ENCODE peak calls at places on chromosomes 1 and 21, in nine cellular contexts. E is HCT116, N is endothelial cell of umbilical vein, X is K562, K is A549, W is HepG2, F is H1, T is GM12878, B is SK-N-SH. J is an unnamed sample.

GRCh38 chr1:231631717-231632116 is 5.1 kb downstream of the DISC1 start:
- DNase-seq in N (no peak), K (no peak), T (no peak), X (no peak), F (no peak), W (no peak), E (no peak), B (no peak), J (no peak)

GRCh38 chr1:106621853-106622252 is 434.6 kb upstream of the PRMT6 start:
- DNase-seq in F (no peak), X (no peak), W (no peak), N (no peak), T (no peak), E (no peak), B (no peak), K (no peak), J (no peak)

GRCh38 chr1:34354367-34354766 is 177.7 kb downstream of the C1orf94 start:
- DNase-seq in F (no peak), T (no peak), N (no peak), E (no peak), B (no peak), K (no peak), X (no peak), W (no peak), J (no peak)

GRCh38 chr1:65539272-65540131 is 119.0 kb downstream of the LEPR start:
- DNase-seq in T (no peak), W (no peak), F (no peak), X (peak; percentile 52), B (no peak), K (no peak), E (no peak), N (peak; percentile 22), J (no peak)

GRCh38 chr1:49016030-49016991 is 239.6 kb upstream of the BEND5 start:
- DNase-seq in X (no peak), F (no peak), E (no peak), N (no peak), W (no peak), K (no peak), T (no peak), B (no peak), J (no peak)

GRCh38 chr1:205812271-205812877 is 624 bp downstream of the SLC41A1 start:
- DNase-seq in X (peak; percentile 49), K (peak; percentile 40), B (peak; percentile 82), W (no peak), N (peak; percentile 47), E (no peak), T (no peak), F (no peak), J (peak; percentile 4)

GRCh38 chr1:204294371-204294770 is 65.4 kb downstream of the PLEKHA6 start:
- DNase-seq in B (no peak), X (no peak), W (peak; percentile 44), E (no peak), T (no peak), F (no peak), N (no peak), K (peak; percentile 67), J (no peak)

GRCh38 chr1:20184997-20185833 is 681 bp upstream of the UBXN10 start:
- DNase-seq in T (no peak), B (no peak), N (no peak), E (no peak), F (no peak), W (no peak), X (peak; percentile 93), K (no peak), J (peak; percentile 78)

GRCh38 chr1:15352122-15352957 is 57.3 kb upstream of the EFHD2 start:
- DNase-seq in N (peak; percentile 81), F (no peak), T (no peak), E (peak; percentile 95), W (peak; percentile 80), B (no peak), X (peak; percentile 43), K (peak; percentile 88), J (peak; percentile 71)

GRCh38 chr1:84442256-84442655 is 36.8 kb upstream of the RPF1 start:
- DNase-seq in E (peak; percentile 67), K (peak; percentile 16), B (peak; percentile 18), T (peak; percentile 73), W (peak; percentile 30), F (no peak), X (peak; percentile 65), N (peak; percentile 89), J (peak; percentile 91)

GRCh38 chr1:114585221-114585620 is 3.8 kb upstream of the BCAS2 start:
- DNase-seq in B (no peak), K (no peak), T (no peak), W (no peak), F (no peak), X (no peak), E (no peak), N (no peak), J (no peak)

GRCh38 chr1:200670215-200671118 is 760 bp upstream of the DDX59 start:
- DNase-seq in B (peak; percentile 57), F (no peak), K (peak; percentile 67), E (peak; percentile 69), T (no peak), N (no peak), X (peak; percentile 88), W (peak; percentile 24), J (peak; percentile 84)

GRCh38 chr1:234775477-234776246 is 165.7 kb upstream of the IRF2BP2 start:
- DNase-seq in N (no peak), X (no peak), B (no peak), K (no peak), E (no peak), T (no peak), W (no peak), F (no peak), J (peak; percentile 97)

GRCh38 chr1:76381450-76382108 is 307.0 kb downstream of the ST6GALNAC3 start:
- DNase-seq in F (no peak), X (no peak), B (no peak), E (no peak), W (no peak), N (no peak), K (no peak), T (no peak), J (no peak)

GRCh38 chr1:8731162-8731561 is 86.3 kb downstream of the RERE start:
- DNase-seq in E (no peak), F (no peak), B (no peak), N (no peak), X (no peak), W (no peak), T (no peak), K (no peak), J (no peak)

GRCh38 chr21:28776251-28776650 is 216.4 kb downstream of the LTN1 start:
- DNase-seq in K (no peak), E (no peak), N (no peak), W (no peak), X (no peak), F (no peak), B (no peak), T (no peak), J (peak; percentile 12)

GRCh38 chr1:114024049-114024448 is 44.8 kb downstream of the OLFML3 start:
- DNase-seq in T (no peak), N (no peak), K (no peak), W (no peak), F (no peak), E (no peak), B (no peak), X (no peak), J (no peak)

DNA sequence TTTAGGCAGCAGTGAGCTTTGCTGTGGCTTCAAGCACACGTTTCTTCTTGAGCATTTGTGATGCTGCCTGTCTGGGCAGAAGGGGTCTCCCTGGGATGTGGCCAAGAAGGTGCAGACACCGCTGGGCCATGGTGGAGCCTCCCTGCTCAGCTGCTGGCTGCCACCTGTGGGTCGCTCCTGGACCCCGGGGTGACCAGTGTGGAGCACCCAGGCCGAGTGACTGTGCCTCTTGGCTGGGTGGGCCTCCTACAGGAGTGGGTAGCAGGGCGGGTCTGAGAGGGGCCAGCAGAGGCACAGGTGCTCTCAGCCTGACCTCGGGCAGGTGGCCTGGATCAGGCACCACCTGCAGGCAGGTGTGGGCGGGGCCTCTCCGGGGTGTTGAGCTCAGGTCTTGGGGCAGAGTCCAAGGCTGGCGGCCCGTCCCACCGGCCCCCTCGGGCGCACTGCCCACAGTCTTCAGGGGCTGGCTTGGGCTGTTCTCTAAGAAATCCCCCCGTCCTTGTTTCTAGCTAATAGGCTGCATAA is 42.0 kb upstream of the COL6A1 start:
- DNase-seq in B (peak; percentile 15), W (no peak), E (no peak), F (no peak), K (no peak), X (no peak), T (no peak), N (no peak), J (no peak)
- H3K4me3 ChIP-seq in B (no peak overlapping the region), W (no peak overlapping the region), E (no peak overlapping the region), F (no peak overlapping the region), K (no peak overlapping the region), X (no peak overlapping the region), T (no peak overlapping the region), N (no peak overlapping the region), J (no peak overlapping the region)

DNA sequence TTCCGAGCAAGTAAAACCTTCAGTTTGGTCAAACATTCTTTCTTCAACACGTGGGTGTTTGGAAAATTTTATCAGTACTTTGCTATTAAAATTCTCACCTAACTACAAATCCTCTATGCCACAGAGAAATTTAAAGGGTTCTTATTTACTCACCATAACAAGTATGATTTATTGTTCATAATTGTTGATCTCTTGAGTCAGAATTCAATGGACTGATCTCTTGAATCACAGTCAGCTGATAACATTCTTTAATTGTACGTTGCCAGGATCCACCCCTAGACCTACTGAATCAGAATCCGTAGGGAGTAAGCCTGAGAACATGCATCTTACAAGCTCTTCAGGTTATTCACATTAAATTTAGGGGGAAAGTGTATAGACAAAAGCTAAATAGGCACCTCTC is 51.2 kb downstream of the DIPK1A start:
- DNase-seq in F (no peak), K (no peak), W (no peak), E (no peak), B (no peak), X (no peak), N (no peak), T (no peak), J (no peak)
- TF ChIP-seq MAX in F (no peak), K (no peak), W (no peak), E (no peak), B (no peak), X (no peak), N (no peak), T (no peak), J (no peak)

GRCh38 chr21:15441060-15441493 is 288.7 kb upstream of the USP25 start:
- DNase-seq in T (no peak), W (peak; percentile 99), E (no peak), F (no peak), X (no peak), B (no peak), K (no peak), N (no peak), J (no peak)
- H3K4me3 ChIP-seq in T (no peak overlapping the region), W (peak overlapping the region; percentile 31), E (no peak overlapping the region), F (no peak overlapping the region), X (no peak overlapping the region), B (no peak overlapping the region), K (no peak overlapping the region), N (no peak overlapping the region), J (no peak overlapping the region)

DNA sequence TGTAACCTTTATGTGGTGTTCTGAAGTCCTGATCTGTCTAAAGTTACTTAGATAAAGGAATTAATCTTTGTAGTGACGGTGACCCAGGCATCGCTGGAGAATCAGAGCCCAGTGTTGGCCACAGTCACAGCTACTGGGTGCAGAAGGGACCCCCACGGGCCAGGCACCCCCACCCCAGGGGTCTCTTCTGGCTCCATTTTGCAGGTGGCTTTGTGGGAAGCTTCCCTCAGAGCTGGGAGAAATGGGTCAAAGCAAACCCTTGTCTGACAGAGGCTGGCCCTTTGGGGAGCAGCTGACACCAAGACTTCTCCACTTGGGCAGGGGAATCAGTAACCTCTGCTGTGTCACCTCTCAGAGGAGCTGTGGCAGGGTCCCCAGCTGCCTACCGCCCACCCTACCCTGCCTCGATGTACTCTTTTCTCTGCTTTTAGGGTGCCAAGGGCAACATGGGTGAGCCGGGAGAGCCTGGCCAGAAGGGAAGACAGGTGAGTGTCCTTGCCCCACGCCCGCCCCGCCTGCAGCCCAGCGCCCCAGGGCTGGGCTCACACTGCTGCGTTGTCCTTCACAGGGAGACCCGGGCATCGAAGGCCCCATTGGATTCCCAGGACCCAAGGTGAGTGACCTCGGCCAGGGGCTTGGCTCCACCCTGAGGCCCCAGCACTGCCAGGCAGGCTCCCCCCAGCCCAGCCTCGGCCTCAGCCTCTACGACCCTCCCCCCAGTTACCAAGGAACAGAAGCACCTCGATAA is 17.7 kb downstream of the COL6A2 start:
- DNase-seq in K (no peak), B (peak; percentile 21), N (no peak), E (no peak), F (no peak), T (no peak), X (no peak), W (no peak), J (no peak)
- TF ChIP-seq MAX in K (no peak), B (no peak), N (no peak), E (no peak), F (no peak), T (no peak), X (no peak), W (no peak), J (no peak)

J was measured in NB4.